ENCODE peak calls at places on chromosomes 16 and 17, in ten cellular contexts. K is upper lobe of left lung, C is thyroid gland, W is A549, I is stomach, X is breast epithelium, T is Peyer's patch, J is suprapubic skin, P is IMR-90, N is ovary. R is an unnamed sample. For H3K4me1, the result is how much of the 10 kb centered on the place peaks cover.

GRCh38 chr17:41965694-41966375 is 760 bp upstream of the CNP start:
- DNase-seq in K (peak), C (peak), W (peak), I (peak), X (peak), T (peak), J (peak), P (peak), N (peak), R (no peak)

GRCh38 chr17:36931697-36932382 is 5.4 kb upstream of the LHX1 start:
- DNase-seq in K (no peak), C (peak), W (no peak), I (no peak), X (no peak), T (no peak), J (no peak), P (no peak), N (no peak), R (no peak)

GRCh38 chr16:48353565-48354163 is 31.5 kb downstream of the SIAH1 start:
- DNase-seq in K (peak), C (peak), W (peak), I (peak), X (no peak), T (peak), J (no peak), P (peak), N (peak), R (peak)

GRCh38 chr17:17836818-17837379 is at the start of gene SREBF1:
- DNase-seq in K (peak), C (no peak), W (peak), I (peak), X (no peak), T (peak), J (no peak), P (peak), N (peak), R (no peak)

GRCh38 chr17:38703742-38704644 is 1.1 kb upstream of the MLLT6 start:
- DNase-seq in K (peak), C (peak), W (no peak), I (peak), X (peak), T (peak), J (peak), P (no peak), N (peak), R (peak)

GRCh38 chr16:14600164-14600563 is 29.9 kb downstream of the PARN start:
- DNase-seq in K (no peak), C (no peak), W (peak), I (no peak), X (no peak), T (no peak), J (no peak), P (peak), N (no peak), R (no peak)

GRCh38 chr16:27242868-27243590 is 25.5 kb downstream of the NSMCE1 start:
- DNase-seq in K (peak), C (peak), W (peak), I (no peak), X (no peak), T (no peak), J (no peak), P (peak), N (no peak), R (no peak)

GRCh38 chr16:50154369-50154947 is 1.4 kb downstream of the TENT4B start:
- DNase-seq in K (peak), C (peak), W (peak), I (no peak), X (no peak), T (no peak), J (peak), P (no peak), N (no peak), R (no peak)

GRCh38 chr16:64311241-64311640 is 810.6 kb downstream of the CDH11 start:
- DNase-seq in K (no peak), C (no peak), W (no peak), I (no peak), X (no peak), T (no peak), J (no peak), P (no peak), N (no peak), R (no peak)

GRCh38 chr16:4922721-4923342 is 14.1 kb downstream of the PPL start:
- DNase-seq in K (no peak), C (no peak), W (no peak), I (no peak), X (peak), T (no peak), J (no peak), P (no peak), N (no peak), R (no peak)

GRCh38 chr16:27727941-27728340 is 178.0 kb downstream of the KATNIP start:
- DNase-seq in K (no peak), C (no peak), W (no peak), I (no peak), X (no peak), T (no peak), J (no peak), P (no peak), N (no peak), R (no peak)

GRCh38 chr16:85089485-85089884 is 22.8 kb downstream of the CIBAR2 start:
- DNase-seq in K (peak), C (peak), W (no peak), I (no peak), X (peak), T (no peak), J (no peak), P (no peak), N (no peak), R (no peak)

GRCh38 chr17:4539576-4540223 is 15.5 kb downstream of the MYBBP1A start:
- DNase-seq in K (no peak), C (no peak), W (no peak), I (no peak), X (no peak), T (no peak), J (no peak), P (no peak), N (no peak), R (no peak)

GRCh38 chr17:4541328-4542002 is 13.7 kb downstream of the MYBBP1A start:
- DNase-seq in K (no peak), C (no peak), W (no peak), I (no peak), X (no peak), T (no peak), J (no peak), P (no peak), N (no peak), R (no peak)

GRCh38 chr17:4539025-4539424 is 16.2 kb downstream of the MYBBP1A start:
- DNase-seq in K (no peak), C (no peak), W (no peak), I (no peak), X (no peak), T (no peak), J (no peak), P (no peak), N (no peak), R (no peak)

GRCh38 chr17:4541041-4541327 is 14.2 kb downstream of the MYBBP1A start:
- DNase-seq in K (no peak), C (no peak), W (no peak), I (no peak), X (no peak), T (no peak), J (no peak), P (no peak), N (no peak), R (peak)

DNA sequence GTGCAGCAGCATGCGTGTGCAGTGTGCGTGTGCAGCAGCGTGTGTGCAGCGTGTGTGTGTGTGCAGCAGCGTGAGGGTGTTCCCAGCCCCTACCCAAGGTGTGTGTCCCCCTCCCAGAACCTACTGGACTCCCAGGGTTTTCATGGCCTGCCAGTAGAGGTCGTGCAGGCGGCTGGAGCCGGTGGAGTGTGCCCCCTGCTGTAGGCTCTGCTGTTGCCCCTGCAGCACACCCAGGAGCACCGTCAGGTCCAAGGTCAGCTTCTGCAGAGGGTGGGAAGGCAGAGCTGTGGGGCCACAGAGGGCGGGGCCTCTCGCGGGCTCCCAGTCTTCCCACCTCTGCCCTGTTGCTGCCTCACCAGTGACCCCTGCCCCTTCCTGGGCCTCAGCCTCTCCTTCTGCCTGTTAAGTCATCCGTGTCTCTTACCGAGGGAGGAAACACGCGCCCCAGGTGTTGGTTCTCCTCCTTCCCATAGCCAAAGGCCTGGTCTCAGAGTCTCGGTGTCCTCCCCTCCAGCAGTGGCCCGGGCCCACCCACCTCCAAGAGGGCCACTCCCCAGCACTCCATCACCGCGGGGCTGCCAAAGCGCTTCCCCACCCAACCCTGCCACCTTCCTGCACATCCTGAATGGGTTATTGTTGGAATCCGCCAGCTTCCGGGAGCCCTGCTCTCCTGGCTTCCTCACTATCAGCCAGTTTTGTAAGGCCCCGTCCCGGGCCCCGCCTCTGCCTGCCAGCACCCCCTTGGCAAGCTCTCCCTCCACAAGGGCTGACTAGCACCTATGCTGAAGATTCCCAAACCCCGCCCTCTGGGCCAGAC is 14.8 kb downstream of the MYBBP1A start:
- DNase-seq in K (peak), C (no peak), W (no peak), I (peak), X (no peak), T (no peak), J (no peak), P (no peak), N (no peak), R (no peak)
- H3K27ac ChIP-seq in K (peak), C (no peak), W (no peak), I (peak), X (peak), T (no peak), J (peak), P (no peak), N (no peak), R (peak)

GRCh38 chr17:14301279-14301760 is 439 bp downstream of the HS3ST3B1 start:
- DNase-seq in K (no peak), C (no peak), W (no peak), I (peak), X (no peak), T (no peak), J (no peak), P (no peak), N (no peak), R (no peak)

GRCh38 chr17:14300628-14301278 is at the start of gene HS3ST3B1:
- DNase-seq in K (peak), C (peak), W (peak), I (peak), X (peak), T (peak), J (peak), P (peak), N (peak), R (peak)

GRCh38 chr17:14297161-14297851 is 3.6 kb upstream of the HS3ST3B1 start:
- DNase-seq in K (peak), C (peak), W (peak), I (peak), X (no peak), T (no peak), J (peak), P (no peak), N (peak), R (no peak)

GRCh38 chr17:14298221-14298994 is 2.5 kb upstream of the HS3ST3B1 start:
- DNase-seq in K (no peak), C (no peak), W (no peak), I (no peak), X (no peak), T (no peak), J (peak), P (no peak), N (no peak), R (no peak)

DNA sequence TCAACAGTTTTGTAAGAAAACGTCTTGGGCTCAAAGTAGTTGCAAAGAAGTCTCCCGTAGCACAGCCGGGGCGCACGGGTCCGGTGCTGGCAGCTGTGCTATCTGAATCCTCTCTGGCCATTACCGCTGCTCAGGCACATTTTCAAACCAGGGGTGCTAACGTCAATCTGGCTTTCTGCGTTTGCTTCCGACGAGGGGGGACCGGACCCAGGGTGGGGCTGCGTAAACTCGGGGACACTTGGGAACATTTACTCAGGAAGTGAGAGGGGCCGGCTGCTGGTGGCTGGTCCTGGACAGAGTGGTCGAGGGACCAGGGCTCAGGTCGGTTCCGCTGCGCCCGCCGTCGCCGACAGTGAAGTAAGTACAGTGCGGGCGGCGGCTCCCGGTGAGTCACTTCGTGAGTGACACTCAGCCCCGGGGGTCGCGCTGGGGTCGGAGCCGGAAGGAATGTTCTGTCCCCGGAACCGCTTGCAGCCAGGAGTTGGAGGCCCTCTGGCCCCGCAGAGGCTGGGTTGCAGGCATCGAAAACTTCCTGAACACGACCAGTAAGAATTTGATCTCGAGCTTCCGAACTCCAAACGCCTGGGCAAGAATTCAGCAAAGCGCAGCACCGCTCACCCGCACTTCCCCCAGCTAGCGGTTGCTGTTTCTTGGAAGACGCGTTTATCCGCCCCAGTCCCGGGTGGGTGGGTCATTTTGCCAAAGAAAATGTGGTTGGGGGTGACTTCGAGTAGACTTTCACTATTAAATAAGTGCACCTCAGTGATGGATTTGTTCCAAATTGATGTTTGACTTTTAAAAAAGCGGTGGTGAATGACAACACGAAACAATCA is 1.4 kb upstream of the HS3ST3B1 start:
- DNase-seq in K (peak), C (peak), W (no peak), I (peak), X (no peak), T (peak), J (peak), P (no peak), N (peak), R (no peak)
- H3K4me1 ChIP-seq in K (half or more), C (half or more), W (under half), I (half or more), X (under half), T (under half), J (half or more), P (under half), N (under half), R (under half)

DNA sequence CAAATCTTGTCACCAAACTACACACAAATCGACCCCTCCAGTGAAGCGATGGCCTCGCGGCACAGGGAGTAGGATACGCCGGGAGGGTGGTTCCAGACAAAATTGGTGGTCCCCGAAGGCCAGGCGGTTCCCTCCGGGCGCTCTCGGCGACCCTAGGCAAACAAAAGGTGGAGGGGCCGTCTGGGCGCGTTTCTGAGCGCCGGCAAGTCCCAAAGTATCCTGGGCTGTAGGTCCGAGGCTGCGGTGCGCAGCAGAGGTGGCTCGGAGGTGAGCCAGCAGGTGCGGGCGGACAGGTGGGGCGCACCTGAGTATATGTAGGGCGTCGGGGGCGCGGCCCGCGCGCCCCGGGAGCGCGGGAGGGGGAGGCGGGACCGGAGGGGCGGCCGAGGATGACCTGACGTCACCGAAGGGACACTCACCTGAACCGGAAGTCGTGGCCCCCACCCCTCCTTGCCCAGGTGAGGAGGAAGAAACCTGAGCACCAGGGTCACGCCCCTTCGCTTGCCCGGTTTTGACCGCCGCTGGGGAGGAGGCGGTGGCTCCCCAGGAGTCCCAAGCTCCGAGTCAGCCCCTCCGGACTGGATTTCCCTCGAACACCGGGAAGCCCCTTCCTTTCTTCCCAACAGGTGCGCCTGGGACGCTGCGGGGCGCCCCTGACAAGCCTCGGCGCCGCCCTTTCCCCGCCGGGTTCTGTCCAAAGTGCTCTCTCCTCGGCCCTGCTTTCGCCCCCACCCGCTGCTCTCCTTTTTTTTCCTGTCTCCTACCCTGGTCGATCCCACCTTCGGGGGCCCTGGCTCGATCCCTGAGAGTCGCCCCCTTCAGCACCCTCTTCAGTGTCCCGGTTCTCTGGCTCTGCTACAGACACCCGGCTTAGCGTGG is at the start of gene CLDN7:
- DNase-seq in K (peak), C (peak), W (no peak), I (peak), X (peak), T (peak), J (no peak), P (no peak), N (no peak), R (no peak)
- TF ChIP-seq POLR2A in K (peak), C (peak), W (no peak), I (no peak), X (peak), T (peak), J (peak), P (no peak), N (no peak), R (no peak)

GRCh38 chr16:19699472-19699871 is 18.6 kb downstream of the KNOP1 start:
- DNase-seq in K (no peak), C (no peak), W (no peak), I (no peak), X (no peak), T (no peak), J (no peak), P (no peak), N (no peak), R (no peak)

GRCh38 chr16:19703218-19703617 is 14.8 kb downstream of the KNOP1 start:
- DNase-seq in K (no peak), C (no peak), W (no peak), I (no peak), X (no peak), T (no peak), J (no peak), P (no peak), N (no peak), R (no peak)

GRCh38 chr16:19700319-19700781 is 17.7 kb downstream of the KNOP1 start:
- DNase-seq in K (no peak), C (peak), W (peak), I (no peak), X (no peak), T (no peak), J (no peak), P (peak), N (peak), R (no peak)

GRCh38 chr16:19698480-19699465 is 19.3 kb downstream of the KNOP1 start:
- DNase-seq in K (no peak), C (peak), W (no peak), I (no peak), X (no peak), T (no peak), J (no peak), P (peak), N (no peak), R (no peak)

GRCh38 chr16:19701091-19701490 is 16.9 kb downstream of the KNOP1 start:
- DNase-seq in K (no peak), C (no peak), W (no peak), I (no peak), X (no peak), T (no peak), J (no peak), P (peak), N (no peak), R (no peak)
- H3K27ac ChIP-seq in K (peak), C (peak), W (peak), I (peak), X (peak), T (no peak), J (peak), P (no peak), N (peak), R (peak)

DNA sequence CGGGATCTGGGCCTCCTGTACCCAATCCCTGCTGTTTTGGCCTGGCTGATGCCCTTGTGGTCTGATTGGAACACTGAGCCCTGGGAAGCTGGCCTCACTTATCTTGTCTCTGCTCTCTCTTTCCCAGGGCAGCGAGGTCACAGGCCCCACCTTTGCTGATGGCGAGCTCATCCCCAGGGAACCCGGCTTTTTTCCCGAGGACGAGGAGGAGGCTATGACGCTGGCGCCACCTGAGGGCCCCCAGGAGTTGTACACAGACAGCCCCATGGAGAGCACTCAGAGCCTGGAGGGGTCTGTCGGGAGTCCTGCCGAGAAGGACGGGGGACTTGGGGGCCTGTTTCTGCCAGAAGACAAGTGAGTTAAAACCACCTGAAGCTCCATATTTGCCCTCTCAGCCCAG is 126.0 kb downstream of the RAB11FIP4 start:
- DNase-seq in K (no peak), C (no peak), W (peak), I (no peak), X (no peak), T (no peak), J (no peak), P (no peak), N (no peak), R (no peak)
- H3K4me1 ChIP-seq in K (under half), C (under half), W (under half), I (under half), X (under half), T (under half), J (under half), P (under half), N (under half), R (under half)

DNA sequence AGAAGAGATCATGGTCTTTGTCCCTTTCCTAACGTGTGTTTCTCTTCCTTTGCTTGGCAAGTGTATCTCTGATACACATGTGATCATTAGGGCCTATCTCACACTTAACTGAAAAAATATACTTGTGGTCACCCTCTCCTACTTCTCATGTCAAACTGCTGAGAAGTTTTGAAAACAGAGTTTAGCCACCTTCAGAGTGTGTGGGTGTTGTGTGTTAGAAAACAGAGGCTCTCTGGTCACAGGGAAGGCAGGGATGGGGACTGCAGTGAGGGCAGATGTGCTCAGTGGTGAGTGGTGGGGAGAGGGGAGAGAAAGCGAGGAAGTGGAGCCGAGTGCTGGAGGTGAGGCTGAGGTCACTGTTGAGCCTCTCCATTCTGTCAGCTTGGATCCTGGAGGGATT is 29.4 kb downstream of the GRB7 start:
- DNase-seq in K (no peak), C (no peak), W (no peak), I (no peak), X (no peak), T (peak), J (no peak), P (no peak), N (no peak), R (no peak)
- TF ChIP-seq POLR2A in K (no peak), C (no peak), W (no peak), I (no peak), X (no peak), T (no peak), J (no peak), P (no peak), N (no peak), R (no peak)

DNA sequence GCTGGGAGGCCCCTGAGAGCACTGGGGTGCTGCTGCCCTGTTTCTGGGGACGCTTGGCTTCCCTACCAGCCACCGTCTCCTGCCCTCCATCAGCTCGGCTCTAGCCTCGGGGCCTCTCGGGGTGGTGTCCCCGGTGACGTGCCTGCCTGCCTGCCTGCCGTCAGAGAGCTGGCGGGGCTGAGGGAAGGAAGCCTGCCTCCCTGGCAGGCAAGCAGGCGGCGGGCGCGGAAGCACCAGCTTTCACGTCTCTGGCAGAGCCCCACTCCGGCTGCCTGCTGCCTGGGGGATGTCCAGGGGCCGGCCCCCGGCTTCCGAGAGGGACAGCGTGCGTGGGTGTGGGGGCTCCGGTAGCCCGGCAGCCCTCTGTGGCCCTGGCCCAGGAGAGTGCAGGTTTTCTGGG is 9.3 kb downstream of the CENPX start:
- DNase-seq in K (no peak), C (no peak), W (no peak), I (no peak), X (no peak), T (no peak), J (no peak), P (peak), N (no peak), R (no peak)
- H3K27ac ChIP-seq in K (peak), C (no peak), W (peak), I (peak), X (peak), T (no peak), J (no peak), P (no peak), N (no peak), R (no peak)